ENCODE peak calls at places on chromosomes 12 and 14, in nine cellular contexts. One of them, this sample, is unnamed.

GRCh38 chr14:22026527-22026926 is 352.9 kb upstream of the OR4E1 start:
- DNase-seq in fibroblast of pulmonary artery: no peak
- DNase-seq in sigmoid colon: no peak
- DNase-seq in MM.1S: peak; percentile 79
- DNase-seq in stomach: no peak
- DNase-seq in gastrocnemius medialis: no peak
- DNase-seq in choroid plexus epithelial cell: no peak
- DNase-seq in NB4: no peak
- DNase-seq in psoas muscle: no peak
- DNase-seq in this sample: no peak

GRCh38 chr14:23359167-23359626 is 5.8 kb downstream of the EFS start:
- DNase-seq in fibroblast of pulmonary artery: no peak
- DNase-seq in sigmoid colon: no peak
- DNase-seq in MM.1S: no peak
- DNase-seq in stomach: no peak
- DNase-seq in gastrocnemius medialis: no peak
- DNase-seq in choroid plexus epithelial cell: no peak
- DNase-seq in NB4: no peak
- DNase-seq in psoas muscle: no peak
- DNase-seq in this sample: no peak

GRCh38 chr14:97180304-97181200 is 383.4 kb downstream of the VRK1 start:
- DNase-seq in fibroblast of pulmonary artery: peak; percentile 4
- DNase-seq in sigmoid colon: no peak
- DNase-seq in MM.1S: no peak
- DNase-seq in stomach: no peak
- DNase-seq in gastrocnemius medialis: no peak
- DNase-seq in choroid plexus epithelial cell: no peak
- DNase-seq in NB4: peak; percentile 75
- DNase-seq in psoas muscle: no peak
- DNase-seq in this sample: peak; percentile 40

GRCh38 chr12:104974626-104975290 is 11.4 kb upstream of the NOPCHAP1 start:
- DNase-seq in fibroblast of pulmonary artery: no peak
- DNase-seq in sigmoid colon: no peak
- DNase-seq in MM.1S: peak; percentile 69
- DNase-seq in stomach: no peak
- DNase-seq in gastrocnemius medialis: no peak
- DNase-seq in choroid plexus epithelial cell: no peak
- DNase-seq in NB4: peak; percentile 34
- DNase-seq in psoas muscle: no peak
- DNase-seq in this sample: peak; percentile 92

GRCh38 chr12:39072658-39073057 is 167.3 kb upstream of the CPNE8 start:
- DNase-seq in fibroblast of pulmonary artery: no peak
- DNase-seq in sigmoid colon: no peak
- DNase-seq in MM.1S: no peak
- DNase-seq in stomach: no peak
- DNase-seq in gastrocnemius medialis: no peak
- DNase-seq in choroid plexus epithelial cell: no peak
- DNase-seq in NB4: no peak
- DNase-seq in psoas muscle: no peak
- DNase-seq in this sample: no peak

GRCh38 chr12:129531004-129531403 is 372.8 kb downstream of the TMEM132D start:
- DNase-seq in fibroblast of pulmonary artery: no peak
- DNase-seq in sigmoid colon: no peak
- DNase-seq in MM.1S: peak; percentile 43
- DNase-seq in stomach: peak; percentile 60
- DNase-seq in gastrocnemius medialis: no peak
- DNase-seq in choroid plexus epithelial cell: peak; percentile 26
- DNase-seq in NB4: no peak
- DNase-seq in psoas muscle: no peak
- DNase-seq in this sample: peak; percentile 13

GRCh38 chr14:75440733-75441474 is 13.1 kb downstream of the JDP2 start:
- DNase-seq in fibroblast of pulmonary artery: peak; percentile 83
- DNase-seq in sigmoid colon: peak; percentile 86
- DNase-seq in MM.1S: no peak
- DNase-seq in stomach: peak; percentile 53
- DNase-seq in gastrocnemius medialis: peak; percentile 65
- DNase-seq in choroid plexus epithelial cell: peak; percentile 91
- DNase-seq in NB4: no peak
- DNase-seq in psoas muscle: peak; percentile 81
- DNase-seq in this sample: no peak

GRCh38 chr14:76720382-76720813 is 40.9 kb upstream of the VASH1 start:
- DNase-seq in fibroblast of pulmonary artery: peak; percentile 73
- DNase-seq in sigmoid colon: peak; percentile 85
- DNase-seq in MM.1S: peak; percentile 29
- DNase-seq in stomach: peak; percentile 44
- DNase-seq in gastrocnemius medialis: peak; percentile 67
- DNase-seq in choroid plexus epithelial cell: peak; percentile 70
- DNase-seq in NB4: peak; percentile 61
- DNase-seq in psoas muscle: peak; percentile 92
- DNase-seq in this sample: peak; percentile 65

GRCh38 chr14:105336477-105337287 is 22.1 kb downstream of the PACS2 start:
- DNase-seq in fibroblast of pulmonary artery: no peak
- DNase-seq in sigmoid colon: no peak
- DNase-seq in MM.1S: no peak
- DNase-seq in stomach: no peak
- DNase-seq in gastrocnemius medialis: no peak
- DNase-seq in choroid plexus epithelial cell: no peak
- DNase-seq in NB4: no peak
- DNase-seq in psoas muscle: no peak
- DNase-seq in this sample: no peak

GRCh38 chr14:96037891-96038557 is 1.1 kb upstream of the C14orf132 start:
- DNase-seq in fibroblast of pulmonary artery: peak; percentile 33
- DNase-seq in sigmoid colon: peak; percentile 77
- DNase-seq in MM.1S: no peak
- DNase-seq in stomach: peak; percentile 57
- DNase-seq in gastrocnemius medialis: peak; percentile 31
- DNase-seq in choroid plexus epithelial cell: no peak
- DNase-seq in NB4: no peak
- DNase-seq in psoas muscle: peak; percentile 64
- DNase-seq in this sample: no peak

GRCh38 chr12:133129368-133130037 is 571 bp downstream of the ZNF891 start:
- DNase-seq in fibroblast of pulmonary artery: peak; percentile 35
- DNase-seq in sigmoid colon: no peak
- DNase-seq in MM.1S: no peak
- DNase-seq in stomach: no peak
- DNase-seq in gastrocnemius medialis: no peak
- DNase-seq in choroid plexus epithelial cell: peak; percentile 56
- DNase-seq in NB4: no peak
- DNase-seq in psoas muscle: no peak
- DNase-seq in this sample: no peak

DNA sequence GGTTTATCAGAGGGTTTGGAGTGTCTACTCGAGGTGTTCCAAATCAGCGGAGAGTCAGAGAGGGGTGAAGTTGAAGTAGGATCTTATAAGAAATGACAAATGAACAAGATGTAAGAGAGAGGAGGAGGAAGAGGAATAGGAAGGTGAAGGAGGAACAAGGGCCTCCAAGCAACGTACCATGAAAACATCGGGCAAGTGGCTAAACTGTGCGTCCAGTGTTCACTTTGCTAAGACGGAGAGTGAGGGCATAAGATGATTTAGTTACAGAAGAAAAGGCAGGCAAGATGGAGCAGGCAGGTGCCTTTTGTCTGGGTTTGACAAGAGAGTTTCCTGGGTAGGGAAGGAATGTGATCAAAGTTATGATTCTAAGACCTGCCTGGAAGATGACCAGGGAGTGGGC is 111.6 kb downstream of the ZFP36L1 start:
- DNase-seq in fibroblast of pulmonary artery: no peak
- DNase-seq in sigmoid colon: peak; percentile 28
- DNase-seq in MM.1S: no peak
- DNase-seq in stomach: no peak
- DNase-seq in gastrocnemius medialis: no peak
- DNase-seq in choroid plexus epithelial cell: no peak
- DNase-seq in NB4: no peak
- DNase-seq in psoas muscle: no peak
- DNase-seq in this sample: no peak
- H3K4me3 ChIP-seq in fibroblast of pulmonary artery: no peak overlapping the region
- H3K4me3 ChIP-seq in sigmoid colon: no peak overlapping the region
- H3K4me3 ChIP-seq in MM.1S: no peak overlapping the region
- H3K4me3 ChIP-seq in stomach: no peak overlapping the region
- H3K4me3 ChIP-seq in gastrocnemius medialis: no peak overlapping the region
- H3K4me3 ChIP-seq in choroid plexus epithelial cell: no peak overlapping the region
- H3K4me3 ChIP-seq in NB4: peak overlapping the region; percentile 30
- H3K4me3 ChIP-seq in psoas muscle: no peak overlapping the region
- H3K4me3 ChIP-seq in this sample: no peak overlapping the region

GRCh38 chr14:35302211-35302528 is 10.0 kb downstream of the PSMA6 start:
- DNase-seq in fibroblast of pulmonary artery: no peak
- DNase-seq in sigmoid colon: no peak
- DNase-seq in MM.1S: no peak
- DNase-seq in stomach: no peak
- DNase-seq in gastrocnemius medialis: no peak
- DNase-seq in choroid plexus epithelial cell: no peak
- DNase-seq in NB4: no peak
- DNase-seq in psoas muscle: no peak
- DNase-seq in this sample: no peak

GRCh38 chr14:35297677-35298076 is 5.5 kb downstream of the PSMA6 start:
- DNase-seq in fibroblast of pulmonary artery: no peak
- DNase-seq in sigmoid colon: no peak
- DNase-seq in MM.1S: no peak
- DNase-seq in stomach: no peak
- DNase-seq in gastrocnemius medialis: no peak
- DNase-seq in choroid plexus epithelial cell: no peak
- DNase-seq in NB4: no peak
- DNase-seq in psoas muscle: no peak
- DNase-seq in this sample: no peak

GRCh38 chr14:35301334-35302210 is 9.4 kb downstream of the PSMA6 start:
- DNase-seq in fibroblast of pulmonary artery: no peak
- DNase-seq in sigmoid colon: no peak
- DNase-seq in MM.1S: no peak
- DNase-seq in stomach: no peak
- DNase-seq in gastrocnemius medialis: peak; percentile 74
- DNase-seq in choroid plexus epithelial cell: no peak
- DNase-seq in NB4: no peak
- DNase-seq in psoas muscle: peak; percentile 67
- DNase-seq in this sample: no peak

GRCh38 chr14:35299708-35300107 is 7.5 kb downstream of the PSMA6 start:
- DNase-seq in fibroblast of pulmonary artery: no peak
- DNase-seq in sigmoid colon: no peak
- DNase-seq in MM.1S: no peak
- DNase-seq in stomach: no peak
- DNase-seq in gastrocnemius medialis: no peak
- DNase-seq in choroid plexus epithelial cell: no peak
- DNase-seq in NB4: no peak
- DNase-seq in psoas muscle: no peak
- DNase-seq in this sample: no peak

GRCh38 chr14:35300228-35300627 is 8.0 kb downstream of the PSMA6 start:
- DNase-seq in fibroblast of pulmonary artery: no peak
- DNase-seq in sigmoid colon: no peak
- DNase-seq in MM.1S: peak; percentile 43
- DNase-seq in stomach: no peak
- DNase-seq in gastrocnemius medialis: no peak
- DNase-seq in choroid plexus epithelial cell: no peak
- DNase-seq in NB4: no peak
- DNase-seq in psoas muscle: no peak
- DNase-seq in this sample: no peak
- TF ChIP-seq CTCF in fibroblast of pulmonary artery: no peak
- TF ChIP-seq CTCF in sigmoid colon: no peak
- TF ChIP-seq CTCF in MM.1S: no peak
- TF ChIP-seq CTCF in stomach: no peak
- TF ChIP-seq CTCF in gastrocnemius medialis: no peak
- TF ChIP-seq CTCF in choroid plexus epithelial cell: no peak
- TF ChIP-seq CTCF in NB4: no peak
- TF ChIP-seq CTCF in psoas muscle: no peak
- TF ChIP-seq CTCF in this sample: no peak

GRCh38 chr12:43349863-43350262 is 202.1 kb downstream of the ADAMTS20 start:
- DNase-seq in fibroblast of pulmonary artery: peak; percentile 31
- DNase-seq in sigmoid colon: no peak
- DNase-seq in MM.1S: no peak
- DNase-seq in stomach: no peak
- DNase-seq in gastrocnemius medialis: no peak
- DNase-seq in choroid plexus epithelial cell: peak; percentile 61
- DNase-seq in NB4: peak; percentile 27
- DNase-seq in psoas muscle: no peak
- DNase-seq in this sample: no peak
- H3K4me3 ChIP-seq in fibroblast of pulmonary artery: no peak overlapping the region
- H3K4me3 ChIP-seq in sigmoid colon: no peak overlapping the region
- H3K4me3 ChIP-seq in MM.1S: no peak overlapping the region
- H3K4me3 ChIP-seq in stomach: no peak overlapping the region
- H3K4me3 ChIP-seq in gastrocnemius medialis: no peak overlapping the region
- H3K4me3 ChIP-seq in choroid plexus epithelial cell: no peak overlapping the region
- H3K4me3 ChIP-seq in NB4: no peak overlapping the region
- H3K4me3 ChIP-seq in psoas muscle: no peak overlapping the region
- H3K4me3 ChIP-seq in this sample: no peak overlapping the region

DNA sequence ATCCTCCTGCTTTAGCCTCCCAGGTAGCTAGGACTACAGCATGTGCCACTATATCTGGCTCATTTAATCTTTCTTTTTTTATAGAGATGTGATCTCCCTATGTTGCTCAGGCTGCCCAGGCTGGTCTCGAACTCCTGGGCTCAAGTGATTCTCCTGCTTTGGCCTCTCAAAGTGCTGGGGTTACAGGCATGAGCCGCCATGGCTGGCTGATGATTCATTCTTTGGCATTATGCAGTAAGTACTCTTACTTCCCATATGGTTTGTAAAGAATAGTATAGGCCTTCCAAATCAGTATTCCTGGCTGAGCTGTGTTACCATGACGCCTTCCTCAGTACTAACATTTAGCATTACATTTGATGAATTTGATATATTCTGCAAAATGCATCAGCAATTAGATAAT is 3.3 kb upstream of the MIA2 start:
- DNase-seq in fibroblast of pulmonary artery: peak; percentile 35
- DNase-seq in sigmoid colon: no peak
- DNase-seq in MM.1S: no peak
- DNase-seq in stomach: no peak
- DNase-seq in gastrocnemius medialis: no peak
- DNase-seq in choroid plexus epithelial cell: no peak
- DNase-seq in NB4: peak; percentile 10
- DNase-seq in psoas muscle: no peak
- DNase-seq in this sample: no peak
- TF ChIP-seq CTCF in fibroblast of pulmonary artery: no peak
- TF ChIP-seq CTCF in sigmoid colon: no peak
- TF ChIP-seq CTCF in MM.1S: no peak
- TF ChIP-seq CTCF in stomach: no peak
- TF ChIP-seq CTCF in gastrocnemius medialis: no peak
- TF ChIP-seq CTCF in choroid plexus epithelial cell: no peak
- TF ChIP-seq CTCF in NB4: no peak
- TF ChIP-seq CTCF in psoas muscle: no peak
- TF ChIP-seq CTCF in this sample: no peak

GRCh38 chr12:58359084-58359483 is 417.7 kb downstream of the ATP23 start:
- DNase-seq in fibroblast of pulmonary artery: no peak
- DNase-seq in sigmoid colon: no peak
- DNase-seq in MM.1S: no peak
- DNase-seq in stomach: no peak
- DNase-seq in gastrocnemius medialis: no peak
- DNase-seq in choroid plexus epithelial cell: no peak
- DNase-seq in NB4: no peak
- DNase-seq in psoas muscle: no peak
- DNase-seq in this sample: no peak
- H3K4me3 ChIP-seq in fibroblast of pulmonary artery: no peak overlapping the region
- H3K4me3 ChIP-seq in sigmoid colon: no peak overlapping the region
- H3K4me3 ChIP-seq in MM.1S: no peak overlapping the region
- H3K4me3 ChIP-seq in stomach: no peak overlapping the region
- H3K4me3 ChIP-seq in gastrocnemius medialis: no peak overlapping the region
- H3K4me3 ChIP-seq in choroid plexus epithelial cell: no peak overlapping the region
- H3K4me3 ChIP-seq in NB4: no peak overlapping the region
- H3K4me3 ChIP-seq in psoas muscle: no peak overlapping the region
- H3K4me3 ChIP-seq in this sample: no peak overlapping the region

This sample was measured in GM12865.